ENCODE peak calls at places on chromosomes 2 and 18, in five cellular contexts. One of them, this sample, is unnamed.

GRCh38 chr2:2812648-2813047 is 481.6 kb upstream of the MYT1L start:
- DNase-seq in HFFc6: no peak
- DNase-seq in activated CD8-positive, alpha-beta T cell treated with anti-CD3 and anti-CD28 coated beads, Interleukin-2, amount 10 ng/mL, durations not matched to agents 7 days and 5 days: no peak
- DNase-seq in NCI-H774: no peak
- DNase-seq in Calu3: no peak
- DNase-seq in this sample: no peak

GRCh38 chr2:122683018-122683417 is 927.6 kb downstream of the TSN start:
- DNase-seq in HFFc6: no peak
- DNase-seq in activated CD8-positive, alpha-beta T cell treated with anti-CD3 and anti-CD28 coated beads, Interleukin-2, amount 10 ng/mL, durations not matched to agents 7 days and 5 days: no peak
- DNase-seq in NCI-H774: no peak
- DNase-seq in Calu3: no peak
- DNase-seq in this sample: no peak

GRCh38 chr2:127674241-127675209 is 805 bp downstream of the LIMS2 start:
- DNase-seq in HFFc6: no peak
- DNase-seq in activated CD8-positive, alpha-beta T cell treated with anti-CD3 and anti-CD28 coated beads, Interleukin-2, amount 10 ng/mL, durations not matched to agents 7 days and 5 days: no peak
- DNase-seq in NCI-H774: no peak
- DNase-seq in Calu3: peak
- DNase-seq in this sample: no peak

GRCh38 chr18:13511961-13512572 is 214.3 kb downstream of the FAM210A start:
- DNase-seq in HFFc6: no peak
- DNase-seq in activated CD8-positive, alpha-beta T cell treated with anti-CD3 and anti-CD28 coated beads, Interleukin-2, amount 10 ng/mL, durations not matched to agents 7 days and 5 days: no peak
- DNase-seq in NCI-H774: no peak
- DNase-seq in Calu3: no peak
- DNase-seq in this sample: no peak

GRCh38 chr18:32770181-32770650 is 2.6 kb downstream of the KLHL14 start:
- DNase-seq in HFFc6: no peak
- DNase-seq in activated CD8-positive, alpha-beta T cell treated with anti-CD3 and anti-CD28 coated beads, Interleukin-2, amount 10 ng/mL, durations not matched to agents 7 days and 5 days: no peak
- DNase-seq in NCI-H774: peak
- DNase-seq in Calu3: no peak
- DNase-seq in this sample: no peak

GRCh38 chr18:7855051-7855450 is 287.9 kb downstream of the PTPRM start:
- DNase-seq in HFFc6: no peak
- DNase-seq in activated CD8-positive, alpha-beta T cell treated with anti-CD3 and anti-CD28 coated beads, Interleukin-2, amount 10 ng/mL, durations not matched to agents 7 days and 5 days: no peak
- DNase-seq in NCI-H774: no peak
- DNase-seq in Calu3: no peak
- DNase-seq in this sample: no peak

GRCh38 chr2:69400121-69400520 is 13.1 kb upstream of the GFPT1 start:
- DNase-seq in HFFc6: no peak
- DNase-seq in activated CD8-positive, alpha-beta T cell treated with anti-CD3 and anti-CD28 coated beads, Interleukin-2, amount 10 ng/mL, durations not matched to agents 7 days and 5 days: no peak
- DNase-seq in NCI-H774: no peak
- DNase-seq in Calu3: no peak
- DNase-seq in this sample: no peak

GRCh38 chr2:234146087-234146826 is 95.8 kb downstream of the SPP2 start:
- DNase-seq in HFFc6: peak
- DNase-seq in activated CD8-positive, alpha-beta T cell treated with anti-CD3 and anti-CD28 coated beads, Interleukin-2, amount 10 ng/mL, durations not matched to agents 7 days and 5 days: no peak
- DNase-seq in NCI-H774: no peak
- DNase-seq in Calu3: no peak
- DNase-seq in this sample: peak

GRCh38 chr2:85278361-85278760 is 49.4 kb downstream of the TGOLN2 start:
- DNase-seq in HFFc6: peak
- DNase-seq in activated CD8-positive, alpha-beta T cell treated with anti-CD3 and anti-CD28 coated beads, Interleukin-2, amount 10 ng/mL, durations not matched to agents 7 days and 5 days: no peak
- DNase-seq in NCI-H774: no peak
- DNase-seq in Calu3: no peak
- DNase-seq in this sample: no peak

GRCh38 chr18:471701-472100 is 28.8 kb downstream of the COLEC12 start:
- DNase-seq in HFFc6: no peak
- DNase-seq in activated CD8-positive, alpha-beta T cell treated with anti-CD3 and anti-CD28 coated beads, Interleukin-2, amount 10 ng/mL, durations not matched to agents 7 days and 5 days: no peak
- DNase-seq in NCI-H774: no peak
- DNase-seq in Calu3: no peak
- DNase-seq in this sample: no peak

GRCh38 chr2:26302846-26303245 is 43.1 kb upstream of the SELENOI start:
- DNase-seq in HFFc6: no peak
- DNase-seq in activated CD8-positive, alpha-beta T cell treated with anti-CD3 and anti-CD28 coated beads, Interleukin-2, amount 10 ng/mL, durations not matched to agents 7 days and 5 days: no peak
- DNase-seq in NCI-H774: no peak
- DNase-seq in Calu3: peak
- DNase-seq in this sample: no peak

GRCh38 chr18:79662051-79662450 is 17.6 kb upstream of the CTDP1 start:
- DNase-seq in HFFc6: no peak
- DNase-seq in activated CD8-positive, alpha-beta T cell treated with anti-CD3 and anti-CD28 coated beads, Interleukin-2, amount 10 ng/mL, durations not matched to agents 7 days and 5 days: no peak
- DNase-seq in NCI-H774: no peak
- DNase-seq in Calu3: no peak
- DNase-seq in this sample: no peak

GRCh38 chr2:25036221-25036559 is 5.7 kb upstream of the EFR3B start:
- DNase-seq in HFFc6: no peak
- DNase-seq in activated CD8-positive, alpha-beta T cell treated with anti-CD3 and anti-CD28 coated beads, Interleukin-2, amount 10 ng/mL, durations not matched to agents 7 days and 5 days: no peak
- DNase-seq in NCI-H774: no peak
- DNase-seq in Calu3: no peak
- DNase-seq in this sample: no peak

This sample was measured in GM04503.